ENCODE peak calls at places on chromosomes 2 and 18, in nine cellular contexts. U is NCI-H1105 treated with DMSO at 0.1 percent for 48 hours; X is amniotic stem cell; R is HL-60; E is activated T-cell treated with anti-CD3 and anti-CD28 coated beads, Interleukin-2, amount 50 U/mL, for 4 hours; T is DMS 273 treated with DMSO at 0.1 percent for 48 hours; C is cardiac muscle cell; Y is activated CD4-positive, alpha-beta T cell treated with anti-CD3 and anti-CD28 coated beads, Interleukin-2, amount 50 U/mL, for 1 hour; M is endothelial cell. P is an unnamed sample.

GRCh38 chr2:216839626-216840132 is 20.2 kb downstream of the TNP1 start:
- DNase-seq in E (no peak), Y (no peak), M (no peak), U (no peak), T (peak; percentile 58), X (no peak), R (no peak), C (no peak), P (no peak)

GRCh38 chr2:111100765-111101162 is 19.9 kb upstream of the BCL2L11 start:
- DNase-seq in U (no peak), E (no peak), T (no peak), C (no peak), Y (no peak), R (no peak), X (no peak), M (no peak), P (no peak)

GRCh38 chr18:11909597-11910026 is 1.5 kb upstream of the MPPE1 start:
- DNase-seq in X (no peak), U (no peak), T (no peak), M (no peak), R (peak; percentile 34), Y (no peak), E (no peak), C (no peak), P (peak; percentile 22)

GRCh38 chr2:119117408-119117807 is 41.1 kb downstream of the C1QL2 start:
- DNase-seq in Y (no peak), U (no peak), R (no peak), C (no peak), X (no peak), T (no peak), E (no peak), M (no peak), P (no peak)

GRCh38 chr2:152407806-152408205 is 72.8 kb downstream of the FMNL2 start:
- DNase-seq in Y (no peak), U (no peak), X (no peak), T (no peak), E (no peak), M (no peak), R (no peak), C (no peak), P (no peak)

GRCh38 chr18:59897321-59897954 is 2.4 kb upstream of the PMAIP1 start:
- DNase-seq in R (no peak), T (no peak), M (peak; percentile 5), X (no peak), U (no peak), E (no peak), C (no peak), Y (no peak), P (no peak)

GRCh38 chr2:96159084-96159830 is 14.0 kb upstream of the DUSP2 start:
- DNase-seq in X (no peak), M (no peak), Y (peak; percentile 31), R (no peak), E (peak; percentile 53), T (no peak), U (no peak), C (no peak), P (no peak)

GRCh38 chr2:128643221-128644065 is 324.8 kb upstream of the HS6ST1 start:
- DNase-seq in R (no peak), X (no peak), U (no peak), C (no peak), M (no peak), T (no peak), E (no peak), Y (no peak), P (peak; percentile 7)

GRCh38 chr2:101089419-101089818 is 61.8 kb downstream of the TBC1D8 start:
- DNase-seq in M (no peak), E (no peak), C (no peak), U (no peak), Y (no peak), R (no peak), T (no peak), X (no peak), P (no peak)

GRCh38 chr2:148721991-148722777 is 77.6 kb downstream of the EPC2 start:
- DNase-seq in Y (no peak), E (no peak), X (no peak), U (no peak), R (no peak), C (no peak), T (no peak), M (no peak), P (no peak)

GRCh38 chr18:7349181-7349837 is 118.4 kb downstream of the LRRC30 start:
- DNase-seq in M (no peak), R (no peak), Y (no peak), T (no peak), E (no peak), C (no peak), U (no peak), X (no peak), P (no peak)

GRCh38 chr18:36038102-36038663 is 29.2 kb downstream of the RPRD1A start:
- DNase-seq in Y (no peak), M (no peak), T (no peak), R (no peak), X (no peak), U (no peak), E (no peak), C (no peak), P (no peak)

GRCh38 chr2:210167227-210167626 is 4.0 kb downstream of the KANSL1L start:
- DNase-seq in C (no peak), R (no peak), M (no peak), E (no peak), Y (no peak), T (no peak), X (no peak), U (no peak), P (no peak)

GRCh38 chr2:217367464-217367863 is 507.6 kb upstream of the TNP1 start:
- DNase-seq in C (no peak), X (no peak), E (no peak), U (no peak), Y (no peak), T (no peak), M (no peak), R (no peak), P (no peak)

GRCh38 chr2:47043142-47043890 is 111.8 kb downstream of the STPG4 start:
- DNase-seq in R (no peak), E (no peak), M (peak; percentile 23), Y (no peak), T (peak; percentile 78), X (peak; percentile 77), C (no peak), U (no peak), P (peak; percentile 93)

P was measured in adrenal gland.